ENCODE peak calls at places on chromosomes 1 and 21, in five cellular contexts. One of them, this sample, is unnamed.

GRCh38 chr1:193417420-193417819 is 231.0 kb upstream of the B3GALT2 start:
- DNase-seq in mammary epithelial cell: peak
- DNase-seq in left lung: no peak
- DNase-seq in HL-60: no peak
- DNase-seq in colonic mucosa: no peak
- DNase-seq in this sample: no peak

GRCh38 chr1:229557913-229558414 is 543 bp downstream of the ABCB10 start:
- DNase-seq in mammary epithelial cell: peak
- DNase-seq in left lung: peak
- DNase-seq in HL-60: peak
- DNase-seq in colonic mucosa: peak
- DNase-seq in this sample: no peak

GRCh38 chr1:226111109-226111864 is 48.8 kb downstream of the H3-3A start:
- DNase-seq in mammary epithelial cell: no peak
- DNase-seq in left lung: no peak
- DNase-seq in HL-60: no peak
- DNase-seq in colonic mucosa: no peak
- DNase-seq in this sample: no peak

GRCh38 chr1:206956313-206956597 is 10.0 kb upstream of the PIGR start:
- DNase-seq in mammary epithelial cell: no peak
- DNase-seq in left lung: no peak
- DNase-seq in HL-60: no peak
- DNase-seq in colonic mucosa: no peak
- DNase-seq in this sample: no peak

GRCh38 chr1:217342105-217342504 is 288.8 kb downstream of the GPATCH2 start:
- DNase-seq in mammary epithelial cell: no peak
- DNase-seq in left lung: no peak
- DNase-seq in HL-60: no peak
- DNase-seq in colonic mucosa: no peak
- DNase-seq in this sample: no peak

GRCh38 chr1:7783178-7783711 is 846 bp upstream of the PER3 start:
- DNase-seq in mammary epithelial cell: peak
- DNase-seq in left lung: peak
- DNase-seq in HL-60: no peak
- DNase-seq in colonic mucosa: peak
- DNase-seq in this sample: no peak

GRCh38 chr1:235011064-235011598 is 117.5 kb downstream of the TOMM20 start:
- DNase-seq in mammary epithelial cell: no peak
- DNase-seq in left lung: no peak
- DNase-seq in HL-60: no peak
- DNase-seq in colonic mucosa: no peak
- DNase-seq in this sample: no peak

GRCh38 chr1:150561830-150562367 is 12.7 kb downstream of the ADAMTSL4 start:
- DNase-seq in mammary epithelial cell: peak
- DNase-seq in left lung: peak
- DNase-seq in HL-60: peak
- DNase-seq in colonic mucosa: peak
- DNase-seq in this sample: peak

GRCh38 chr1:45026446-45026845 is 14.4 kb downstream of the UROD start:
- DNase-seq in mammary epithelial cell: no peak
- DNase-seq in left lung: no peak
- DNase-seq in HL-60: no peak
- DNase-seq in colonic mucosa: no peak
- DNase-seq in this sample: no peak

GRCh38 chr1:8022395-8023286 is 3.5 kb downstream of the ERRFI1 start:
- DNase-seq in mammary epithelial cell: no peak
- DNase-seq in left lung: no peak
- DNase-seq in HL-60: no peak
- DNase-seq in colonic mucosa: no peak
- DNase-seq in this sample: no peak

GRCh38 chr1:103125219-103125618 is 16.9 kb upstream of the COL11A1 start:
- DNase-seq in mammary epithelial cell: no peak
- DNase-seq in left lung: no peak
- DNase-seq in HL-60: no peak
- DNase-seq in colonic mucosa: no peak
- DNase-seq in this sample: no peak

GRCh38 chr1:5969168-5969567 is 23.1 kb downstream of the NPHP4 start:
- DNase-seq in mammary epithelial cell: no peak
- DNase-seq in left lung: no peak
- DNase-seq in HL-60: no peak
- DNase-seq in colonic mucosa: no peak
- DNase-seq in this sample: no peak

GRCh38 chr1:53316058-53316741 is 11.7 kb downstream of the LRP8 start:
- DNase-seq in mammary epithelial cell: no peak
- DNase-seq in left lung: no peak
- DNase-seq in HL-60: no peak
- DNase-seq in colonic mucosa: no peak
- DNase-seq in this sample: no peak

GRCh38 chr1:210848474-210848873 is 285.5 kb downstream of the KCNH1 start:
- DNase-seq in mammary epithelial cell: no peak
- DNase-seq in left lung: no peak
- DNase-seq in HL-60: no peak
- DNase-seq in colonic mucosa: no peak
- DNase-seq in this sample: no peak

GRCh38 chr1:18528616-18529015 is 47.9 kb downstream of the KLHDC7A start:
- DNase-seq in mammary epithelial cell: no peak
- DNase-seq in left lung: no peak
- DNase-seq in HL-60: no peak
- DNase-seq in colonic mucosa: no peak
- DNase-seq in this sample: no peak

GRCh38 chr1:85322655-85323054 is 46.2 kb upstream of the BCL10 start:
- DNase-seq in mammary epithelial cell: peak
- DNase-seq in left lung: no peak
- DNase-seq in HL-60: no peak
- DNase-seq in colonic mucosa: no peak
- DNase-seq in this sample: no peak

GRCh38 chr1:16436946-16437474 is at the start of gene SPATA21:
- DNase-seq in mammary epithelial cell: no peak
- DNase-seq in left lung: no peak
- DNase-seq in HL-60: no peak
- DNase-seq in colonic mucosa: no peak
- DNase-seq in this sample: no peak

GRCh38 chr1:217524787-217525520 is 105.9 kb downstream of the GPATCH2 start:
- DNase-seq in mammary epithelial cell: no peak
- DNase-seq in left lung: no peak
- DNase-seq in HL-60: no peak
- DNase-seq in colonic mucosa: no peak
- DNase-seq in this sample: no peak

GRCh38 chr1:93905734-93906133 is 3.5 kb downstream of the GCLM start:
- DNase-seq in mammary epithelial cell: peak
- DNase-seq in left lung: no peak
- DNase-seq in HL-60: no peak
- DNase-seq in colonic mucosa: no peak
- DNase-seq in this sample: no peak

GRCh38 chr1:247908761-247909160 is 11.3 kb upstream of the OR2T8 start:
- DNase-seq in mammary epithelial cell: no peak
- DNase-seq in left lung: no peak
- DNase-seq in HL-60: no peak
- DNase-seq in colonic mucosa: no peak
- DNase-seq in this sample: no peak

GRCh38 chr1:96756789-96757188 is 35.2 kb downstream of the PTBP2 start:
- DNase-seq in mammary epithelial cell: peak
- DNase-seq in left lung: no peak
- DNase-seq in HL-60: no peak
- DNase-seq in colonic mucosa: no peak
- DNase-seq in this sample: no peak

GRCh38 chr1:236103646-236104218 is 38.6 kb upstream of the GPR137B start:
- DNase-seq in mammary epithelial cell: peak
- DNase-seq in left lung: no peak
- DNase-seq in HL-60: peak
- DNase-seq in colonic mucosa: peak
- DNase-seq in this sample: no peak

GRCh38 chr1:68232354-68233148 is at the start of gene WLS:
- DNase-seq in mammary epithelial cell: peak
- DNase-seq in left lung: peak
- DNase-seq in HL-60: peak
- DNase-seq in colonic mucosa: peak
- DNase-seq in this sample: peak

GRCh38 chr1:236751385-236751784 is 43.7 kb upstream of the MTR start:
- DNase-seq in mammary epithelial cell: no peak
- DNase-seq in left lung: no peak
- DNase-seq in HL-60: no peak
- DNase-seq in colonic mucosa: no peak
- DNase-seq in this sample: no peak

GRCh38 chr1:154342836-154343472 is 17.6 kb downstream of the ATP8B2 start:
- DNase-seq in mammary epithelial cell: no peak
- DNase-seq in left lung: peak
- DNase-seq in HL-60: peak
- DNase-seq in colonic mucosa: no peak
- DNase-seq in this sample: no peak

GRCh38 chr1:60835649-60836048 is 246.7 kb upstream of the NFIA start:
- DNase-seq in mammary epithelial cell: peak
- DNase-seq in left lung: no peak
- DNase-seq in HL-60: no peak
- DNase-seq in colonic mucosa: no peak
- DNase-seq in this sample: no peak

GRCh38 chr1:156435551-156436318 is 64.8 kb downstream of the MEF2D start:
- DNase-seq in mammary epithelial cell: no peak
- DNase-seq in left lung: no peak
- DNase-seq in HL-60: no peak
- DNase-seq in colonic mucosa: no peak
- DNase-seq in this sample: no peak

GRCh38 chr1:203390298-203390697 is 39.4 kb upstream of the FMOD start:
- DNase-seq in mammary epithelial cell: no peak
- DNase-seq in left lung: no peak
- DNase-seq in HL-60: no peak
- DNase-seq in colonic mucosa: no peak
- DNase-seq in this sample: no peak

GRCh38 chr1:41740058-41740457 is 178.7 kb downstream of the HIVEP3 start:
- DNase-seq in mammary epithelial cell: no peak
- DNase-seq in left lung: no peak
- DNase-seq in HL-60: no peak
- DNase-seq in colonic mucosa: no peak
- DNase-seq in this sample: no peak

GRCh38 chr1:6614019-6614952 is 755 bp downstream of the PHF13 start:
- DNase-seq in mammary epithelial cell: no peak
- DNase-seq in left lung: peak
- DNase-seq in HL-60: no peak
- DNase-seq in colonic mucosa: peak
- DNase-seq in this sample: no peak

GRCh38 chr1:33244143-33244808 is 12.0 kb upstream of the ZNF362 start:
- DNase-seq in mammary epithelial cell: peak
- DNase-seq in left lung: no peak
- DNase-seq in HL-60: no peak
- DNase-seq in colonic mucosa: no peak
- DNase-seq in this sample: no peak

GRCh38 chr1:35449334-35450008 is 107.7 kb downstream of the KIAA0319L start:
- DNase-seq in mammary epithelial cell: peak
- DNase-seq in left lung: no peak
- DNase-seq in HL-60: no peak
- DNase-seq in colonic mucosa: no peak
- DNase-seq in this sample: peak

GRCh38 chr1:156796340-156797097 is 20.1 kb downstream of the SH2D2A start:
- DNase-seq in mammary epithelial cell: no peak
- DNase-seq in left lung: no peak
- DNase-seq in HL-60: no peak
- DNase-seq in colonic mucosa: no peak
- DNase-seq in this sample: no peak

GRCh38 chr1:13662498-13662897 is 37.5 kb upstream of the PRDM2 start:
- DNase-seq in mammary epithelial cell: no peak
- DNase-seq in left lung: no peak
- DNase-seq in HL-60: no peak
- DNase-seq in colonic mucosa: no peak
- DNase-seq in this sample: no peak

GRCh38 chr1:2875677-2876531 is 74.4 kb upstream of the TTC34 start:
- DNase-seq in mammary epithelial cell: no peak
- DNase-seq in left lung: no peak
- DNase-seq in HL-60: no peak
- DNase-seq in colonic mucosa: no peak
- DNase-seq in this sample: no peak

GRCh38 chr1:77824083-77824482 is 44.6 kb downstream of the MIGA1 start:
- DNase-seq in mammary epithelial cell: peak
- DNase-seq in left lung: no peak
- DNase-seq in HL-60: no peak
- DNase-seq in colonic mucosa: no peak
- DNase-seq in this sample: peak

GRCh38 chr21:44088401-44088780 is 18.8 kb upstream of the PWP2 start:
- DNase-seq in mammary epithelial cell: no peak
- DNase-seq in left lung: no peak
- DNase-seq in HL-60: peak
- DNase-seq in colonic mucosa: peak
- DNase-seq in this sample: no peak

GRCh38 chr1:10082785-10083479 is 50.2 kb downstream of the UBE4B start:
- DNase-seq in mammary epithelial cell: peak
- DNase-seq in left lung: no peak
- DNase-seq in HL-60: no peak
- DNase-seq in colonic mucosa: no peak
- DNase-seq in this sample: no peak

DNA sequence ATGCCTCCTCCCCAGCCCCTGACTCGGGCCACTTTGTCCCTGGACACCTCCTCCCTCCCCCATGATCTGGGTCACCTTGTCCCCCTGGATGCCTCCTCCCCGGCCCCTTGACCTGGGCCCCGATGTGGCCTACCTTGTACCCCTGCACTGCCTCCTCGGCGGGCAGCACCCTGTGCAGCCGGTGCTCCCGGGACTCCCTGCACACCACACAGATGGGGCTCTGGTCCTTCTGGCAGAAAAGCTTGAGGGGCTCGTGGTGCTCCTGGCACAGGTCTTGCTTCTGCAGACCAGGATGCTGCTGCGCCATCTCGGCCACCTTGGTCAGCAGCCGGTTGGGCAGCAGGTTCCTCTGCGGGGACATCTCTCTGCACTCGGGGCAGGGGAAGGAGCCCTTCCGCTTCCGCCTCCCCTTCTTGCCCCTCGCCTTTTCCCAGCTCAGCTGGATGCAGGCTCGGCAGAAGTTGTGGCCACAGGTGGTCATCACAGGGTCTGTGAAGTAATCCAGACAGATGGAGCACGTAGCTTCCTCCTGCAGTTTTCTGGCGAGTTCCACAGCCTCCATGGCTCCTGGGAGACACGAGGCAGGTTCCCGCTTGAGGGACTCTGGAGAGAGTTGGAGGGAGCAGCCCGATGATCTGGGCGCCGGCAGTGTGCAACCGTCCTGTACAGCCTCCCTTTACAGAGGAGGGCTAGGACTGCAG is 2.0 kb downstream of the TRIM17 start:
- DNase-seq in mammary epithelial cell: no peak
- DNase-seq in left lung: peak
- DNase-seq in HL-60: no peak
- DNase-seq in colonic mucosa: no peak
- DNase-seq in this sample: no peak
- TF ChIP-seq CTCF in mammary epithelial cell: no peak
- TF ChIP-seq CTCF in left lung: no peak
- TF ChIP-seq CTCF in HL-60: no peak
- TF ChIP-seq CTCF in colonic mucosa: no peak
- TF ChIP-seq CTCF in this sample: no peak

GRCh38 chr1:1782399-1783221 is 4.3 kb upstream of the NADK start:
- DNase-seq in mammary epithelial cell: no peak
- DNase-seq in left lung: peak
- DNase-seq in HL-60: peak
- DNase-seq in colonic mucosa: peak
- DNase-seq in this sample: no peak
- H3K4me3 ChIP-seq in mammary epithelial cell: no peak
- H3K4me3 ChIP-seq in left lung: peak
- H3K4me3 ChIP-seq in HL-60: peak
- H3K4me3 ChIP-seq in colonic mucosa: peak
- H3K4me3 ChIP-seq in this sample: no peak

GRCh38 chr1:1678581-1679380 is 13.8 kb downstream of the SLC35E2B start:
- DNase-seq in mammary epithelial cell: no peak
- DNase-seq in left lung: peak
- DNase-seq in HL-60: peak
- DNase-seq in colonic mucosa: peak
- DNase-seq in this sample: no peak
- TF ChIP-seq CTCF in mammary epithelial cell: peak
- TF ChIP-seq CTCF in left lung: no peak
- TF ChIP-seq CTCF in HL-60: peak
- TF ChIP-seq CTCF in colonic mucosa: peak
- TF ChIP-seq CTCF in this sample: no peak

GRCh38 chr1:167991546-167991945 is 54.7 kb upstream of the MPC2 start:
- DNase-seq in mammary epithelial cell: no peak
- DNase-seq in left lung: no peak
- DNase-seq in HL-60: no peak
- DNase-seq in colonic mucosa: no peak
- DNase-seq in this sample: no peak
- H3K4me3 ChIP-seq in mammary epithelial cell: no peak
- H3K4me3 ChIP-seq in left lung: no peak
- H3K4me3 ChIP-seq in HL-60: no peak
- H3K4me3 ChIP-seq in colonic mucosa: no peak
- H3K4me3 ChIP-seq in this sample: no peak

This sample was measured in HFF-Myc.